ENCODE peak calls at places on chromosomes 2 and 18, in nine cellular contexts. P is cardiac muscle cell; J is Calu3; I is anterior cingulate cortex; O is NCI-H1105 treated with DMSO at 0.1 percent for 48 hours; D is stimulated activated CD8-positive, alpha-beta memory T cell treated with anti-CD3 and anti-CD28 coated beads, Interleukin-15, amount 100 ng/mL, for 4 hours; Y is GM12865; L is IMR-90; X is NCI-H446 treated with DMSO at 0.1 percent for 48 hours. W is an unnamed sample.

GRCh38 chr18:49685231-49685942 is 123.5 kb downstream of the LIPG start:
- DNase-seq in P (peak; percentile 79), J (peak; percentile 7), I (no peak), O (no peak), D (no peak), Y (no peak), L (peak; percentile 35), X (no peak), W (no peak)

GRCh38 chr18:49922228-49922627 is 108.9 kb upstream of the ACAA2 start:
- DNase-seq in P (no peak), J (no peak), I (no peak), O (no peak), D (no peak), Y (no peak), L (no peak), X (no peak), W (no peak)

GRCh38 chr2:84796798-84797197 is 84.1 kb downstream of the TRABD2A start:
- DNase-seq in P (no peak), J (no peak), I (no peak), O (no peak), D (no peak), Y (no peak), L (no peak), X (no peak), W (no peak)

GRCh38 chr2:108073425-108074072 is 87.2 kb downstream of the SLC5A7 start:
- DNase-seq in P (no peak), J (no peak), I (no peak), O (no peak), D (no peak), Y (no peak), L (no peak), X (no peak), W (no peak)

GRCh38 chr2:213020268-213020667 is 131.1 kb downstream of the IKZF2 start:
- DNase-seq in P (no peak), J (no peak), I (no peak), O (no peak), D (no peak), Y (peak; percentile 56), L (no peak), X (no peak), W (no peak)

GRCh38 chr2:128557069-128557468 is 238.4 kb upstream of the HS6ST1 start:
- DNase-seq in P (no peak), J (no peak), I (no peak), O (no peak), D (no peak), Y (no peak), L (no peak), X (no peak), W (no peak)

GRCh38 chr2:59204040-59204439 is 962.9 kb upstream of the FANCL start:
- DNase-seq in P (no peak), J (no peak), I (no peak), O (no peak), D (no peak), Y (no peak), L (no peak), X (no peak), W (no peak)

GRCh38 chr18:75678662-75679061 is 251.2 kb upstream of the SMIM21 start:
- DNase-seq in P (peak; percentile 54), J (no peak), I (no peak), O (no peak), D (no peak), Y (no peak), L (no peak), X (no peak), W (no peak)

GRCh38 chr2:70981866-70982810 is 3.7 kb downstream of the ANKRD53 start:
- DNase-seq in P (no peak), J (no peak), I (no peak), O (no peak), D (no peak), Y (no peak), L (no peak), X (no peak), W (no peak)

GRCh38 chr2:222398446-222398885 is 25.9 kb upstream of the SGPP2 start:
- DNase-seq in P (peak; percentile 9), J (no peak), I (no peak), O (peak; percentile 66), D (no peak), Y (no peak), L (no peak), X (no peak), W (no peak)

GRCh38 chr2:230913406-230913805 is 11.6 kb downstream of the GPR55 start:
- DNase-seq in P (peak; percentile 39), J (no peak), I (no peak), O (no peak), D (no peak), Y (peak; percentile 68), L (no peak), X (no peak), W (no peak)

GRCh38 chr18:76736309-76736708 is 86.0 kb upstream of the ZNF236 start:
- DNase-seq in P (no peak), J (no peak), I (no peak), O (no peak), D (no peak), Y (no peak), L (no peak), X (no peak), W (no peak)

GRCh38 chr18:39959839-39960238 is 1995.2 kb upstream of the PIK3C3 start:
- DNase-seq in P (no peak), J (no peak), I (no peak), O (no peak), D (no peak), Y (no peak), L (no peak), X (no peak), W (no peak)

GRCh38 chr2:128377071-128377910 is 58.6 kb upstream of the HS6ST1 start:
- DNase-seq in P (no peak), J (no peak), I (no peak), O (no peak), D (no peak), Y (no peak), L (no peak), X (no peak), W (no peak)

GRCh38 chr18:46412831-46413371 is 244.1 kb downstream of the LOXHD1 start:
- DNase-seq in P (no peak), J (no peak), I (peak; percentile 8), O (peak; percentile 93), D (no peak), Y (no peak), L (no peak), X (peak; percentile 41), W (no peak)

GRCh38 chr2:43082111-43082877 is 144.1 kb downstream of the ZFP36L2 start:
- DNase-seq in P (peak; percentile 93), J (no peak), I (peak; percentile 35), O (no peak), D (no peak), Y (no peak), L (peak; percentile 79), X (no peak), W (no peak)

GRCh38 chr2:232457121-232458011 is 1.4 kb downstream of the ALPI start:
- DNase-seq in P (no peak), J (no peak), I (no peak), O (no peak), D (no peak), Y (no peak), L (no peak), X (no peak), W (no peak)

GRCh38 chr2:47645246-47645645 is 137.7 kb upstream of the MSH6 start:
- DNase-seq in P (no peak), J (no peak), I (no peak), O (no peak), D (no peak), Y (no peak), L (no peak), X (no peak), W (no peak)

GRCh38 chr2:160390544-160391258 is 102.9 kb downstream of the RBMS1 start:
- DNase-seq in P (no peak), J (no peak), I (no peak), O (no peak), D (no peak), Y (no peak), L (peak; percentile 76), X (no peak), W (no peak)

GRCh38 chr2:223837290-223838061 is at the start of gene AP1S3:
- DNase-seq in P (peak; percentile 51), J (peak; percentile 91), I (peak; percentile 39), O (peak; percentile 83), D (peak; percentile 49), Y (peak; percentile 88), L (peak; percentile 38), X (peak; percentile 19), W (peak; percentile 50)

GRCh38 chr18:80067897-80068296 is 33.7 kb downstream of the RBFA start:
- DNase-seq in P (no peak), J (no peak), I (no peak), O (no peak), D (no peak), Y (no peak), L (no peak), X (no peak), W (no peak)

GRCh38 chr18:73136134-73136533 is 268.3 kb upstream of the NETO1 start:
- DNase-seq in P (no peak), J (no peak), I (no peak), O (peak; percentile 59), D (no peak), Y (no peak), L (no peak), X (peak; percentile 25), W (no peak)

GRCh38 chr2:240644859-240645301 is 19.6 kb downstream of the GPR35 start:
- DNase-seq in P (no peak), J (no peak), I (no peak), O (no peak), D (no peak), Y (no peak), L (no peak), X (no peak), W (no peak)

GRCh38 chr2:191703079-191703725 is 25.3 kb downstream of the NABP1 start:
- DNase-seq in P (no peak), J (no peak), I (no peak), O (peak; percentile 41), D (no peak), Y (no peak), L (no peak), X (no peak), W (no peak)

GRCh38 chr2:84443477-84443876 is 15.6 kb downstream of the SUCLG1 start:
- DNase-seq in P (peak; percentile 86), J (no peak), I (no peak), O (no peak), D (no peak), Y (no peak), L (no peak), X (peak; percentile 13), W (no peak)

GRCh38 chr2:106124787-106125549 is 69.1 kb downstream of the UXS1 start:
- DNase-seq in P (no peak), J (peak; percentile 41), I (no peak), O (no peak), D (no peak), Y (no peak), L (no peak), X (no peak), W (no peak)

GRCh38 chr2:63486861-63487290 is 101.4 kb downstream of the WDPCP start:
- DNase-seq in P (no peak), J (no peak), I (no peak), O (peak; percentile 2), D (no peak), Y (peak; percentile 7), L (no peak), X (no peak), W (no peak)

GRCh38 chr2:69036926-69037325 is 23.9 kb downstream of the ANTXR1 start:
- DNase-seq in P (no peak), J (no peak), I (no peak), O (no peak), D (no peak), Y (no peak), L (peak; percentile 84), X (no peak), W (no peak)

GRCh38 chr2:239935789-239936758 is 89.1 kb downstream of the NDUFA10 start:
- DNase-seq in P (no peak), J (no peak), I (no peak), O (no peak), D (no peak), Y (no peak), L (no peak), X (no peak), W (no peak)

GRCh38 chr2:14321357-14321756 is 311.2 kb upstream of the LRATD1 start:
- DNase-seq in P (no peak), J (no peak), I (no peak), O (no peak), D (no peak), Y (no peak), L (no peak), X (no peak), W (no peak)

GRCh38 chr2:216663106-216663505 is 29.9 kb downstream of the IGFBP2 start:
- DNase-seq in P (no peak), J (no peak), I (no peak), O (no peak), D (no peak), Y (no peak), L (no peak), X (no peak), W (no peak)

W was measured in neural crest cell.